ENCODE peak calls at places on chromosome 7, in ten cellular contexts. One of them, this sample, is unnamed.

GRCh38 chr7:33959676-33960075 is 54.3 kb downstream of the BMPER start:
- DNase-seq in left cardiac atrium: no peak
- DNase-seq in fibroblast of lung: no peak
- DNase-seq in IMR-90: peak; percentile 54
- DNase-seq in activated naive CD8-positive, alpha-beta T cell treated with anti-CD3 and anti-CD28 coated beads, Interleukin-2, amount 50 U/mL, for 24 hours: no peak
- DNase-seq in ovary: no peak
- DNase-seq in ecto neural progenitor cell: no peak
- DNase-seq in kidney tubule cell: no peak
- DNase-seq in pulmonary artery endothelial cell: no peak
- DNase-seq in activated gamma-delta T cell treated with anti-CD3 and anti-CD28 coated beads, Interleukin-2, amount 50 U/mL, for 16 hours: no peak
- DNase-seq in this sample: no peak

GRCh38 chr7:151399906-151400305 is 9.9 kb downstream of the WDR86 start:
- DNase-seq in left cardiac atrium: no peak
- DNase-seq in fibroblast of lung: no peak
- DNase-seq in IMR-90: no peak
- DNase-seq in activated naive CD8-positive, alpha-beta T cell treated with anti-CD3 and anti-CD28 coated beads, Interleukin-2, amount 50 U/mL, for 24 hours: no peak
- DNase-seq in ovary: no peak
- DNase-seq in ecto neural progenitor cell: no peak
- DNase-seq in kidney tubule cell: no peak
- DNase-seq in pulmonary artery endothelial cell: no peak
- DNase-seq in activated gamma-delta T cell treated with anti-CD3 and anti-CD28 coated beads, Interleukin-2, amount 50 U/mL, for 16 hours: no peak
- DNase-seq in this sample: no peak

GRCh38 chr7:2802082-2802481 is 42.0 kb downstream of the GNA12 start:
- DNase-seq in left cardiac atrium: no peak
- DNase-seq in fibroblast of lung: peak; percentile 70
- DNase-seq in IMR-90: peak; percentile 70
- DNase-seq in activated naive CD8-positive, alpha-beta T cell treated with anti-CD3 and anti-CD28 coated beads, Interleukin-2, amount 50 U/mL, for 24 hours: no peak
- DNase-seq in ovary: no peak
- DNase-seq in ecto neural progenitor cell: no peak
- DNase-seq in kidney tubule cell: peak; percentile 26
- DNase-seq in pulmonary artery endothelial cell: no peak
- DNase-seq in activated gamma-delta T cell treated with anti-CD3 and anti-CD28 coated beads, Interleukin-2, amount 50 U/mL, for 16 hours: no peak
- DNase-seq in this sample: no peak

GRCh38 chr7:134021861-134022260 is 105.3 kb upstream of the LRGUK start:
- DNase-seq in left cardiac atrium: no peak
- DNase-seq in fibroblast of lung: no peak
- DNase-seq in IMR-90: no peak
- DNase-seq in activated naive CD8-positive, alpha-beta T cell treated with anti-CD3 and anti-CD28 coated beads, Interleukin-2, amount 50 U/mL, for 24 hours: no peak
- DNase-seq in ovary: no peak
- DNase-seq in ecto neural progenitor cell: no peak
- DNase-seq in kidney tubule cell: no peak
- DNase-seq in pulmonary artery endothelial cell: no peak
- DNase-seq in activated gamma-delta T cell treated with anti-CD3 and anti-CD28 coated beads, Interleukin-2, amount 50 U/mL, for 16 hours: no peak
- DNase-seq in this sample: no peak

GRCh38 chr7:30240401-30240800 is 44.0 kb upstream of the ZNRF2 start:
- DNase-seq in left cardiac atrium: no peak
- DNase-seq in fibroblast of lung: peak; percentile 82
- DNase-seq in IMR-90: no peak
- DNase-seq in activated naive CD8-positive, alpha-beta T cell treated with anti-CD3 and anti-CD28 coated beads, Interleukin-2, amount 50 U/mL, for 24 hours: no peak
- DNase-seq in ovary: no peak
- DNase-seq in ecto neural progenitor cell: no peak
- DNase-seq in kidney tubule cell: peak; percentile 76
- DNase-seq in pulmonary artery endothelial cell: no peak
- DNase-seq in activated gamma-delta T cell treated with anti-CD3 and anti-CD28 coated beads, Interleukin-2, amount 50 U/mL, for 16 hours: no peak
- DNase-seq in this sample: no peak

GRCh38 chr7:146096994-146097393 is 19.6 kb upstream of the CNTNAP2 start:
- DNase-seq in left cardiac atrium: no peak
- DNase-seq in fibroblast of lung: no peak
- DNase-seq in IMR-90: no peak
- DNase-seq in activated naive CD8-positive, alpha-beta T cell treated with anti-CD3 and anti-CD28 coated beads, Interleukin-2, amount 50 U/mL, for 24 hours: no peak
- DNase-seq in ovary: no peak
- DNase-seq in ecto neural progenitor cell: peak; percentile 47
- DNase-seq in kidney tubule cell: no peak
- DNase-seq in pulmonary artery endothelial cell: no peak
- DNase-seq in activated gamma-delta T cell treated with anti-CD3 and anti-CD28 coated beads, Interleukin-2, amount 50 U/mL, for 16 hours: no peak
- DNase-seq in this sample: no peak

GRCh38 chr7:146698995-146699610 is 582.5 kb downstream of the CNTNAP2 start:
- DNase-seq in left cardiac atrium: no peak
- DNase-seq in fibroblast of lung: no peak
- DNase-seq in IMR-90: no peak
- DNase-seq in activated naive CD8-positive, alpha-beta T cell treated with anti-CD3 and anti-CD28 coated beads, Interleukin-2, amount 50 U/mL, for 24 hours: no peak
- DNase-seq in ovary: no peak
- DNase-seq in ecto neural progenitor cell: no peak
- DNase-seq in kidney tubule cell: no peak
- DNase-seq in pulmonary artery endothelial cell: no peak
- DNase-seq in activated gamma-delta T cell treated with anti-CD3 and anti-CD28 coated beads, Interleukin-2, amount 50 U/mL, for 16 hours: no peak
- DNase-seq in this sample: no peak

GRCh38 chr7:97011104-97011503 is 5.8 kb downstream of the DLX6 start:
- DNase-seq in left cardiac atrium: no peak
- DNase-seq in fibroblast of lung: no peak
- DNase-seq in IMR-90: no peak
- DNase-seq in activated naive CD8-positive, alpha-beta T cell treated with anti-CD3 and anti-CD28 coated beads, Interleukin-2, amount 50 U/mL, for 24 hours: no peak
- DNase-seq in ovary: no peak
- DNase-seq in ecto neural progenitor cell: no peak
- DNase-seq in kidney tubule cell: no peak
- DNase-seq in pulmonary artery endothelial cell: no peak
- DNase-seq in activated gamma-delta T cell treated with anti-CD3 and anti-CD28 coated beads, Interleukin-2, amount 50 U/mL, for 16 hours: no peak
- DNase-seq in this sample: no peak

GRCh38 chr7:74388880-74389415 is 64.8 kb upstream of the GTF2IRD1 start:
- DNase-seq in left cardiac atrium: no peak
- DNase-seq in fibroblast of lung: no peak
- DNase-seq in IMR-90: no peak
- DNase-seq in activated naive CD8-positive, alpha-beta T cell treated with anti-CD3 and anti-CD28 coated beads, Interleukin-2, amount 50 U/mL, for 24 hours: no peak
- DNase-seq in ovary: no peak
- DNase-seq in ecto neural progenitor cell: no peak
- DNase-seq in kidney tubule cell: no peak
- DNase-seq in pulmonary artery endothelial cell: no peak
- DNase-seq in activated gamma-delta T cell treated with anti-CD3 and anti-CD28 coated beads, Interleukin-2, amount 50 U/mL, for 16 hours: no peak
- DNase-seq in this sample: no peak

GRCh38 chr7:2626498-2627117 is 5.2 kb upstream of the TTYH3 start:
- DNase-seq in left cardiac atrium: peak; percentile 73
- DNase-seq in fibroblast of lung: peak; percentile 89
- DNase-seq in IMR-90: peak; percentile 32
- DNase-seq in activated naive CD8-positive, alpha-beta T cell treated with anti-CD3 and anti-CD28 coated beads, Interleukin-2, amount 50 U/mL, for 24 hours: no peak
- DNase-seq in ovary: peak; percentile 64
- DNase-seq in ecto neural progenitor cell: no peak
- DNase-seq in kidney tubule cell: no peak
- DNase-seq in pulmonary artery endothelial cell: peak; percentile 86
- DNase-seq in activated gamma-delta T cell treated with anti-CD3 and anti-CD28 coated beads, Interleukin-2, amount 50 U/mL, for 16 hours: no peak
- DNase-seq in this sample: no peak

GRCh38 chr7:150803161-150803860 is 2.7 kb downstream of the TMEM176A start:
- DNase-seq in left cardiac atrium: peak; percentile 35
- DNase-seq in fibroblast of lung: no peak
- DNase-seq in IMR-90: no peak
- DNase-seq in activated naive CD8-positive, alpha-beta T cell treated with anti-CD3 and anti-CD28 coated beads, Interleukin-2, amount 50 U/mL, for 24 hours: no peak
- DNase-seq in ovary: no peak
- DNase-seq in ecto neural progenitor cell: no peak
- DNase-seq in kidney tubule cell: no peak
- DNase-seq in pulmonary artery endothelial cell: no peak
- DNase-seq in activated gamma-delta T cell treated with anti-CD3 and anti-CD28 coated beads, Interleukin-2, amount 50 U/mL, for 16 hours: no peak
- DNase-seq in this sample: no peak

This sample was measured in brain microvascular endothelial cell.